ENCODE peak calls at places on chromosomes 12 and 14, in seven cellular contexts. One of them, this sample, is unnamed.

GRCh38 chr12:105462841-105463240 is 132.3 kb downstream of the C12orf75 start:
- DNase-seq in midbrain: no peak
- DNase-seq in mammary epithelial cell: peak
- DNase-seq in body of pancreas: no peak
- DNase-seq in NCI-H2107: no peak
- DNase-seq in SW 1271: no peak
- DNase-seq in globus pallidus: no peak
- DNase-seq in this sample: no peak

GRCh38 chr12:61991663-61992062 is 268.5 kb upstream of the USP15 start:
- DNase-seq in midbrain: no peak
- DNase-seq in mammary epithelial cell: no peak
- DNase-seq in body of pancreas: no peak
- DNase-seq in NCI-H2107: no peak
- DNase-seq in SW 1271: no peak
- DNase-seq in globus pallidus: no peak
- DNase-seq in this sample: no peak

GRCh38 chr14:20143911-20144310 is 5.3 kb downstream of the OR4N5 start:
- DNase-seq in midbrain: no peak
- DNase-seq in mammary epithelial cell: no peak
- DNase-seq in body of pancreas: no peak
- DNase-seq in NCI-H2107: no peak
- DNase-seq in SW 1271: no peak
- DNase-seq in globus pallidus: no peak
- DNase-seq in this sample: no peak

GRCh38 chr14:68947802-68948201 is 31.3 kb downstream of the ACTN1 start:
- DNase-seq in midbrain: no peak
- DNase-seq in mammary epithelial cell: peak
- DNase-seq in body of pancreas: peak
- DNase-seq in NCI-H2107: peak
- DNase-seq in SW 1271: no peak
- DNase-seq in globus pallidus: no peak
- DNase-seq in this sample: peak

GRCh38 chr12:31591308-31591901 is 469 bp upstream of the DENND5B start:
- DNase-seq in midbrain: peak
- DNase-seq in mammary epithelial cell: no peak
- DNase-seq in body of pancreas: peak
- DNase-seq in NCI-H2107: no peak
- DNase-seq in SW 1271: no peak
- DNase-seq in globus pallidus: peak
- DNase-seq in this sample: no peak

GRCh38 chr12:46585854-46586621 is 213.5 kb upstream of the SLC38A2 start:
- DNase-seq in midbrain: no peak
- DNase-seq in mammary epithelial cell: peak
- DNase-seq in body of pancreas: peak
- DNase-seq in NCI-H2107: no peak
- DNase-seq in SW 1271: peak
- DNase-seq in globus pallidus: no peak
- DNase-seq in this sample: no peak

GRCh38 chr12:111792155-111792876 is 25.6 kb downstream of the ALDH2 start:
- DNase-seq in midbrain: no peak
- DNase-seq in mammary epithelial cell: no peak
- DNase-seq in body of pancreas: peak
- DNase-seq in NCI-H2107: no peak
- DNase-seq in SW 1271: no peak
- DNase-seq in globus pallidus: no peak
- DNase-seq in this sample: no peak

GRCh38 chr12:59695379-59695778 is 99.5 kb downstream of the SLC16A7 start:
- DNase-seq in midbrain: no peak
- DNase-seq in mammary epithelial cell: peak
- DNase-seq in body of pancreas: no peak
- DNase-seq in NCI-H2107: no peak
- DNase-seq in SW 1271: peak
- DNase-seq in globus pallidus: no peak
- DNase-seq in this sample: no peak

GRCh38 chr12:29782821-29783772 is 645 bp downstream of the TMTC1 start:
- DNase-seq in midbrain: peak
- DNase-seq in mammary epithelial cell: peak
- DNase-seq in body of pancreas: peak
- DNase-seq in NCI-H2107: peak
- DNase-seq in SW 1271: peak
- DNase-seq in globus pallidus: peak
- DNase-seq in this sample: no peak

GRCh38 chr14:95862243-95862642 is 14.4 kb upstream of the TUNAR start:
- DNase-seq in midbrain: no peak
- DNase-seq in mammary epithelial cell: no peak
- DNase-seq in body of pancreas: no peak
- DNase-seq in NCI-H2107: no peak
- DNase-seq in SW 1271: no peak
- DNase-seq in globus pallidus: no peak
- DNase-seq in this sample: peak

GRCh38 chr12:54394281-54394719 is 9.8 kb upstream of the ZNF385A start:
- DNase-seq in midbrain: peak
- DNase-seq in mammary epithelial cell: peak
- DNase-seq in body of pancreas: peak
- DNase-seq in NCI-H2107: peak
- DNase-seq in SW 1271: peak
- DNase-seq in globus pallidus: no peak
- DNase-seq in this sample: peak

GRCh38 chr12:4643747-4644146 is 5.1 kb downstream of the AKAP3 start:
- DNase-seq in midbrain: no peak
- DNase-seq in mammary epithelial cell: no peak
- DNase-seq in body of pancreas: no peak
- DNase-seq in NCI-H2107: no peak
- DNase-seq in SW 1271: no peak
- DNase-seq in globus pallidus: no peak
- DNase-seq in this sample: no peak

GRCh38 chr12:65911321-65911720 is 87.0 kb downstream of the HMGA2 start:
- DNase-seq in midbrain: no peak
- DNase-seq in mammary epithelial cell: peak
- DNase-seq in body of pancreas: peak
- DNase-seq in NCI-H2107: no peak
- DNase-seq in SW 1271: no peak
- DNase-seq in globus pallidus: no peak
- DNase-seq in this sample: peak

GRCh38 chr12:53378222-53378621 is 1.8 kb upstream of the SP1 start:
- DNase-seq in midbrain: no peak
- DNase-seq in mammary epithelial cell: no peak
- DNase-seq in body of pancreas: no peak
- DNase-seq in NCI-H2107: no peak
- DNase-seq in SW 1271: no peak
- DNase-seq in globus pallidus: no peak
- DNase-seq in this sample: no peak

GRCh38 chr14:61503167-61503801 is 181.9 kb downstream of the PRKCH start:
- DNase-seq in midbrain: no peak
- DNase-seq in mammary epithelial cell: peak
- DNase-seq in body of pancreas: no peak
- DNase-seq in NCI-H2107: no peak
- DNase-seq in SW 1271: no peak
- DNase-seq in globus pallidus: no peak
- DNase-seq in this sample: peak

GRCh38 chr14:50667491-50668007 is 557 bp downstream of the SAV1 start:
- DNase-seq in midbrain: peak
- DNase-seq in mammary epithelial cell: peak
- DNase-seq in body of pancreas: peak
- DNase-seq in NCI-H2107: peak
- DNase-seq in SW 1271: no peak
- DNase-seq in globus pallidus: peak
- DNase-seq in this sample: no peak

GRCh38 chr12:77946541-77947021 is 115.9 kb downstream of the NAV3 start:
- DNase-seq in midbrain: no peak
- DNase-seq in mammary epithelial cell: peak
- DNase-seq in body of pancreas: no peak
- DNase-seq in NCI-H2107: no peak
- DNase-seq in SW 1271: no peak
- DNase-seq in globus pallidus: no peak
- DNase-seq in this sample: no peak

GRCh38 chr14:48814562-48814961 is 771.6 kb downstream of the RPS29 start:
- DNase-seq in midbrain: no peak
- DNase-seq in mammary epithelial cell: no peak
- DNase-seq in body of pancreas: no peak
- DNase-seq in NCI-H2107: no peak
- DNase-seq in SW 1271: no peak
- DNase-seq in globus pallidus: no peak
- DNase-seq in this sample: no peak

GRCh38 chr12:116466536-116466935 is 92.6 kb upstream of the MAP1LC3B2 start:
- DNase-seq in midbrain: no peak
- DNase-seq in mammary epithelial cell: no peak
- DNase-seq in body of pancreas: no peak
- DNase-seq in NCI-H2107: no peak
- DNase-seq in SW 1271: no peak
- DNase-seq in globus pallidus: no peak
- DNase-seq in this sample: no peak

GRCh38 chr12:121533391-121534090 is 47.3 kb downstream of the KDM2B start:
- DNase-seq in midbrain: no peak
- DNase-seq in mammary epithelial cell: no peak
- DNase-seq in body of pancreas: no peak
- DNase-seq in NCI-H2107: no peak
- DNase-seq in SW 1271: no peak
- DNase-seq in globus pallidus: no peak
- DNase-seq in this sample: no peak

GRCh38 chr12:25713264-25713663 is 160.2 kb upstream of the LMNTD1 start:
- DNase-seq in midbrain: no peak
- DNase-seq in mammary epithelial cell: no peak
- DNase-seq in body of pancreas: no peak
- DNase-seq in NCI-H2107: no peak
- DNase-seq in SW 1271: no peak
- DNase-seq in globus pallidus: no peak
- DNase-seq in this sample: no peak

GRCh38 chr12:124321040-124321481 is 26.2 kb downstream of the RFLNA start:
- DNase-seq in midbrain: peak
- DNase-seq in mammary epithelial cell: peak
- DNase-seq in body of pancreas: peak
- DNase-seq in NCI-H2107: peak
- DNase-seq in SW 1271: peak
- DNase-seq in globus pallidus: peak
- DNase-seq in this sample: peak

GRCh38 chr12:122355702-122356101 is 66.8 kb downstream of the CLIP1 start:
- DNase-seq in midbrain: no peak
- DNase-seq in mammary epithelial cell: no peak
- DNase-seq in body of pancreas: no peak
- DNase-seq in NCI-H2107: no peak
- DNase-seq in SW 1271: no peak
- DNase-seq in globus pallidus: peak
- DNase-seq in this sample: no peak

This sample was measured in COLO829.